ENCODE peak calls at places on chromosomes 5 and 9, in six cellular contexts. I is A549, Q is H1, J is HepG2, M is SK-N-SH, R is K562. P is an unnamed sample.

GRCh38 chr5:91469517-91470165 is 86.5 kb upstream of the ARRDC3 start:
- DNase-seq in R (no peak), M (no peak), I (no peak), Q (no peak), J (no peak), P (no peak)

GRCh38 chr5:149380466-149381121 is 1.5 kb upstream of the IL17B start:
- DNase-seq in I (no peak), Q (no peak), M (no peak), R (no peak), J (peak; percentile 74), P (no peak)

GRCh38 chr5:1793966-1794895 is 5.4 kb downstream of the MRPL36 start:
- DNase-seq in M (no peak), J (peak; percentile 52), Q (no peak), I (no peak), R (no peak), P (no peak)

GRCh38 chr9:35649431-35650340 is 1.0 kb downstream of the SIT1 start:
- DNase-seq in M (no peak), Q (no peak), R (peak; percentile 28), I (no peak), J (no peak), P (no peak)

GRCh38 chr5:26877154-26877553 is 161.2 kb downstream of the CDH9 start:
- DNase-seq in M (no peak), R (no peak), J (no peak), Q (no peak), I (no peak), P (no peak)

GRCh38 chr5:35202319-35203111 is 27.8 kb downstream of the PRLR start:
- DNase-seq in Q (peak; percentile 78), R (peak; percentile 33), M (peak; percentile 51), I (peak; percentile 42), J (peak; percentile 70), P (no peak)

GRCh38 chr9:130523921-130524320 is 55.5 kb upstream of the FUBP3 start:
- DNase-seq in M (peak; percentile 31), Q (peak; percentile 66), I (no peak), R (peak; percentile 25), J (no peak), P (no peak)

GRCh38 chr9:36436909-36437308 is 36.8 kb upstream of the RNF38 start:
- DNase-seq in R (no peak), I (no peak), Q (no peak), J (no peak), M (no peak), P (no peak)

GRCh38 chr5:154103223-154103622 is 64.5 kb downstream of the MFAP3 start:
- DNase-seq in R (no peak), J (no peak), I (no peak), Q (no peak), M (no peak), P (no peak)

GRCh38 chr5:80825780-80826460 is 134.2 kb upstream of the RASGRF2 start:
- DNase-seq in M (no peak), J (no peak), R (no peak), I (no peak), Q (no peak), P (no peak)

GRCh38 chr9:132663851-132664250 is 5.9 kb downstream of the DDX31 start:
- DNase-seq in M (no peak), Q (no peak), J (no peak), R (no peak), I (no peak), P (no peak)

GRCh38 chr9:72894342-72894741 is 58.5 kb downstream of the ALDH1A1 start:
- DNase-seq in Q (no peak), M (no peak), J (no peak), I (no peak), R (no peak), P (no peak)

GRCh38 chr5:135038829-135039525 is 4.9 kb upstream of the PITX1 start:
- DNase-seq in R (no peak), M (peak; percentile 58), J (no peak), I (no peak), Q (no peak), P (no peak)

GRCh38 chr9:18888241-18888794 is 144.7 kb downstream of the SAXO1 start:
- DNase-seq in M (no peak), J (no peak), Q (no peak), I (no peak), R (no peak), P (no peak)

GRCh38 chr9:75019022-75019421 is 9.1 kb downstream of the CARNMT1 start:
- DNase-seq in I (no peak), J (no peak), R (no peak), Q (no peak), M (no peak), P (no peak)

GRCh38 chr5:176447538-176447981 is 625 bp upstream of the FAF2 start:
- DNase-seq in I (no peak), R (peak; percentile 56), M (peak; percentile 80), J (no peak), Q (peak; percentile 78), P (no peak)

GRCh38 chr9:127884427-127884911 is 7.0 kb upstream of the AK1 start:
- DNase-seq in J (no peak), Q (no peak), R (no peak), M (peak; percentile 72), I (no peak), P (no peak)

GRCh38 chr9:1469996-1470395 is 419.8 kb downstream of the DMRT2 start:
- DNase-seq in Q (no peak), J (no peak), I (no peak), M (no peak), R (no peak), P (peak; percentile 68)

GRCh38 chr9:14962193-14962899 is 52.1 kb upstream of the FREM1 start:
- DNase-seq in J (no peak), R (no peak), Q (no peak), I (no peak), M (no peak), P (no peak)

GRCh38 chr5:151078490-151079262 is 2.2 kb downstream of the TNIP1 start:
- DNase-seq in Q (no peak), R (no peak), J (no peak), I (no peak), M (no peak), P (no peak)

GRCh38 chr5:176364765-176365662 is at the start of gene ARL10:
- DNase-seq in J (no peak), R (no peak), M (peak; percentile 91), Q (peak; percentile 72), I (no peak), P (no peak)

GRCh38 chr5:81719743-81720142 is 31.2 kb downstream of the SSBP2 start:
- DNase-seq in J (no peak), Q (no peak), M (no peak), I (no peak), R (no peak), P (no peak)

GRCh38 chr5:170097934-170098333 is 7.8 kb upstream of the FOXI1 start:
- DNase-seq in I (no peak), J (no peak), Q (no peak), R (no peak), M (no peak), P (no peak)

GRCh38 chr9:89466451-89467277 is 31.2 kb downstream of the SEMA4D start:
- DNase-seq in Q (no peak), R (no peak), J (no peak), M (no peak), I (no peak), P (peak; percentile 83)

GRCh38 chr9:98603821-98604383 is 104.8 kb downstream of the GABBR2 start:
- DNase-seq in J (no peak), M (no peak), I (no peak), Q (no peak), R (no peak), P (no peak)

DNA sequence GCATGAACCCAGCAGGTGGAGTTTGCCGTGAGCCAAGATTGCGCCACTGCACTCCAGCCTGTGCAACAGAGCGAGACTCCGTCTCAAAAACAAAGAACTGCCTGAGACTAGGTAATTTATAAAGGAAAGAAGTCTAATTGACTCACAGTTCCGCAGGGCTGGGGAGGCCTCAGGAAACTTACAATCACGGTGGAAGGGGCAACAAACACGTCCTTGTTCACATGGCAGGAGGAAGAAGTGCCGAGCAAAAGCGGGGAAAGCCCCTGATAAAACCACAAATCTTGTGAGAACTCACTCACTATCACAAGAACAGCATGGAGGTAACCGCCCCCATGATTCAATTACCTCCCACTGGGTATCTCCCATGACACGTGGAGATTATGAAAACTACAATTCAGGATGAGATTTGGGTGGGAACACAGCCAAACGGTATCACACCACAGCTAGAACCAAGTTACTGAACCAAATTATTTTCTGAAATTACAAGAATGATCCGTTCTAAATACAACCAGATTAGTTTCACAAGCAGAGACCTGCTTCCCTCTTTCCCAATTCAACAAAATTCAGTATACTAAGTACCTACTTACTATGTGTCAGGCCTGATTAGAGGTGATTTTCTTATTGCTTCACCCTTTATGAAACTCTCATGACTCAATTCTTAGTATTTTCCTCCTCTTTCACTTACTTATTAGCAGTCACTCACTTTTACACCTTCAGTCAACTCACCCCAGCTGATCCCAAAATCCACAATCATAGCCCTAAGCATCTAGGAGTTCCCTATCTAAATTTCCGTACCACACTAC is 8.4 kb downstream of the UBTD2 start:
- DNase-seq in R (no peak), Q (peak; percentile 37), J (no peak), M (no peak), I (no peak), P (peak; percentile 55)
- TF ChIP-seq CHD2 in R (no peak), Q (no peak), J (no peak), M (no peak), I (no peak), P (no peak)

DNA sequence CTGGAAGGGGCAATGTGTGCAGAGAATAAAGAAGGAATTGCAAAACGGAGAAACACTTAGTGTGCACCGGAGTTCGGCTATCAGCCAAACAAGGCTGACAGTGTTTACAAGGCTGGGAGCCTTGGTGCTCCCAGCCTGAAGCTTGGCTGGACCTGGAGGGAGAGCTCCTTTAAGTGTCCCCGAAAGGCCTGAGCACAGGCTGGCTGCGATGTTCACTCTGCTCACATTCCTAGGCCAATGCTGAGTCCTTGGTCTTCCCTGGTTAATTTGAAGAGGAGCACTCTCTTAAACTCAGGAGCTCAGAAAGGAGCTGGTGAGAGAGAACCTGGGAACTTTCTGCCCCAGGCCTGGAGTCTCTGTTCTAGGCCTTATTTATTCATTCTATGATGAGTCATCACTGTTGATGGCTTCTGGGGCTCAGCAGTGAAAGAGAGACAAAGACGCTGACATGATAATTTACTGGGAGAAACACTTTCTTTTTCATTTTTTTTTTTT is 88.6 kb upstream of the MYO10 start:
- DNase-seq in M (no peak), R (no peak), J (no peak), Q (no peak), I (peak; percentile 51), P (no peak)
- TF ChIP-seq CHD2 in M (no peak), R (no peak), J (no peak), Q (no peak), I (no peak), P (no peak)

GRCh38 chr5:175060264-175060663 is 335.9 kb downstream of the MSX2 start:
- DNase-seq in I (peak; percentile 18), J (no peak), M (peak; percentile 19), R (no peak), Q (no peak), P (no peak)
- TF ChIP-seq CHD2 in I (no peak), J (no peak), M (no peak), R (no peak), Q (no peak), P (no peak)

DNA sequence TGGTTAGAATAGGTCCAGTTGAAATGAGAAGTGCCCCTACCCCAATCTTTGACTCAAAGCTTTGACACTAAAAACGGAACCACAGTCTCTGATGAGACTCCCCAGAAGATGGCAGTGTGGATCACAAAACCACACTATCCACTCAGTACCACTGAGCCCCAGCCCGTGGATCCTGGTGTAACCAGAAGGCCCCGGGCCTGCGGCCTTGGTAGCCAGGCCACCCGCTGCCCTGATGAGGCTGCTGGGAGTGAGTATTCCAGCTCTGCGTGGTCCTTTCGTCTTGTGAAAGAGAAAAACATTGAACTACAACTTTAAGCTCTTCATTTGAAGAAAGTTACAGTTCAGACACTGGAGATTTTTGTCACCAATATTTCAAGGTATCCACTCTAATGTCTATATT is 42.2 kb upstream of the FBP1 start:
- DNase-seq in R (peak; percentile 45), I (peak; percentile 86), M (peak; percentile 87), J (peak; percentile 73), Q (peak; percentile 63), P (peak; percentile 17)
- TF ChIP-seq CHD2 in R (no peak), I (no peak), M (peak; percentile 53), J (no peak), Q (no peak), P (no peak)

P was measured in GM12878.